ENCODE peak calls at places on chromosomes 3 and 15, in six cellular contexts. T is ascending aorta; R is Panc1; A is transverse colon; J is lower lobe of right lung; L is CD8-positive, alpha-beta T cell. F is an unnamed sample. For H3K4me1, the result is how much of the 10 kb centered on the place peaks cover.

GRCh38 chr3:160343132-160343531 is 55.9 kb downstream of the IFT80 start:
- DNase-seq in T (no peak), R (no peak), A (no peak), J (no peak), L (no peak), F (no peak)

GRCh38 chr15:63834500-63835210 is 907 bp upstream of the HERC1 start:
- DNase-seq in T (no peak), R (no peak), A (no peak), J (no peak), L (no peak), F (no peak)

GRCh38 chr3:10753964-10754363 is 62.1 kb upstream of the SLC6A11 start:
- DNase-seq in T (peak), R (no peak), A (no peak), J (peak), L (no peak), F (no peak)

GRCh38 chr3:159031280-159031679 is 229.4 kb downstream of the MFSD1 start:
- DNase-seq in T (no peak), R (no peak), A (no peak), J (no peak), L (no peak), F (no peak)

GRCh38 chr3:86969500-86970189 is 21.3 kb downstream of the VGLL3 start:
- DNase-seq in T (no peak), R (no peak), A (no peak), J (no peak), L (no peak), F (no peak)

GRCh38 chr3:95097493-95097892 is 1034.6 kb downstream of the NSUN3 start:
- DNase-seq in T (no peak), R (no peak), A (peak), J (no peak), L (no peak), F (peak)

GRCh38 chr3:126755866-126756265 is 51.8 kb downstream of the CHCHD6 start:
- DNase-seq in T (no peak), R (no peak), A (no peak), J (no peak), L (no peak), F (no peak)

GRCh38 chr3:184737641-184738518 is 26.0 kb upstream of the MAGEF1 start:
- DNase-seq in T (peak), R (no peak), A (no peak), J (no peak), L (no peak), F (no peak)

GRCh38 chr3:152159328-152159727 is 109.4 kb upstream of the MBNL1 start:
- DNase-seq in T (peak), R (peak), A (peak), J (no peak), L (no peak), F (peak)

GRCh38 chr3:45968149-45968548 is 24.9 kb downstream of the CXCR6 start:
- DNase-seq in T (no peak), R (no peak), A (no peak), J (no peak), L (no peak), F (no peak)

GRCh38 chr3:45968706-45969105 is 25.4 kb downstream of the CXCR6 start:
- DNase-seq in T (no peak), R (no peak), A (no peak), J (no peak), L (no peak), F (no peak)

GRCh38 chr3:45966371-45966780 is 23.1 kb downstream of the CXCR6 start:
- DNase-seq in T (no peak), R (no peak), A (no peak), J (no peak), L (no peak), F (no peak)

GRCh38 chr3:45967724-45968123 is 24.5 kb downstream of the CXCR6 start:
- DNase-seq in T (no peak), R (no peak), A (no peak), J (no peak), L (no peak), F (no peak)

DNA sequence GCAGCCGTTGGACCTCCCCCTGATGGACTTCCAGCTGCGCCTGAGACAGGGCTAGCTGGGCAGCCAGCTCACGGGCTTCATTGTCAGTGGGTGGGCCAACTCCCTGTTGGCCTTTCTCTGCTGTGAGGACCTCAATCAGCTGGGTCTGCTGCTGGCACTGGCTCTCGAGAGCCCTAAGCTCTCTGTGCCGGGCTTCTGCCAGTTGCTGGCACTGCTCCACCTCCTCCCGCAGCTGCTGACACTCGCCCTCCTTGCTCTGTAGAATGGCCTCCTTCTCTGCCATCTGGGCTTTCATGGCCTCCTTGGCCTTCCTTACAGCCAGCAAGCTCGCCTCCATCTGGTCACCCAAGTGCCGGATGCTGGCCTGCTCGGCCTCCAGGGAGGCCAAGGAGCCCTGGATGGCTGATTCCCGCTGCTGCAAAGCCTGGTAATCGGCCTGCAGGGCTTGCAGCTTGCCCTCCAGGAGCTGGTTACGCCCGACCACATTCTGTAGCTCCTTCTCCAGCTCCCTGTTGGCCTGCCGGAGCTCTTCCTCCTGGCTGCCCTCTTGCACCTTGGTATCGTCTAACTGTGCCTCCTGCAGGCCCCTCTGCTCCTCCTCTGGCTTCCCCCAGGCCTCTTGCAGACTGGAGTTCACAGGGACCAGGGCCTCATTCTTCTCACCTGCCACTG is 23.8 kb downstream of the CXCR6 start:
- DNase-seq in T (no peak), R (no peak), A (no peak), J (no peak), L (no peak), F (no peak)
- H3K27ac ChIP-seq in T (peak), R (no peak), A (no peak), J (peak), L (no peak), F (peak)

DNA sequence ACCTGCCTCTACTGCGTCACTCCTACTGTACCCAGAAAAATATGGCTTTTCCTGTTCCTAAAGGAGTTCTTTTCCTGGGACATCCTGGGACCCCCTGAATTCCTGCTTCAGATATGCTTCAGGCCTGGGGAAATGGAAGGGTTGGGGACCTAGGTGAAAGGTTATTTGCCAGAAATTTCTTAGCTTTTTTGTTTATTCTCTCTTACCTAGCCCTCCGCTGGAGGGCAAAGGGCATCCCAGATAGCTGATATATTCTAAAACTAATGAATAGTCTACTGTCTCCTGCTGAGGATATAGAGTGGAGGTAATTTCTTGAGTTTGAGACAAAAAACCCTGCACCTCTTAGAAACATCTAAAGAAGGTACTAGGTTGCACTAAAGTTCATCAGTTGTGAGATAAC is 3.6 kb upstream of the ZNF148 start:
- DNase-seq in T (no peak), R (no peak), A (no peak), J (no peak), L (no peak), F (no peak)
- H3K4me1 ChIP-seq in T (under half), R (under half), A (under half), J (under half), L (under half), F (under half)

DNA sequence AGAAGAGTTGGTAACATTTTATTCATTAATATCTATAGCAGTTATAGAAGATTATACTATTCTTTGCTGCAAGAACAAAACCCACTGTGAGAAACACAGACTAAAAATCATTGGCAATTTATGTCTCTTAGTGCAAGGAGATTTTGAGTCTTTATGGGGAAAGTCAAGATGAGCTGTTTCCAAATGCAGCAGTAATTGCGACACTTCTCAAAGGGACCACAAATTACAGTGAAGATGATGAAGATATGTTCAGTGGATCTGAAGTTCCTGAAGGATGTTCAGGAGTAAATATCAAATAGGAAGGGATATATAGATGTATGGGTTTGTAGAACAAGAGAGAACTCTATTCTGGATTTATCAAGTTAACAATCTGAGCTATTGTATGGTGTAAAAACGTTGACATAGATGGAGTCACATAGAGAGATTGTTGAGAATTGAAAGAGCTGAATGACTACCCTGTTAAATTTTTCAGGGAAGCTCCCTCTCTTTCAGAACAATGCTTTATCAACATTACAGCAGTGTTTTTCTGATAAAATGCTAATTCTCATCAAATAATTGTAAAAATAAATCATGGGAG is 71.8 kb downstream of the DTWD1 start:
- DNase-seq in T (no peak), R (no peak), A (no peak), J (no peak), L (no peak), F (no peak)
- H3K27ac ChIP-seq in T (no peak), R (no peak), A (no peak), J (no peak), L (no peak), F (no peak)

GRCh38 chr15:66027268-66027806 is 158.0 kb downstream of the RAB11A start:
- DNase-seq in T (no peak), R (no peak), A (peak), J (no peak), L (no peak), F (no peak)
- H3K4me1 ChIP-seq in T (under half), R (under half), A (under half), J (under half), L (under half), F (under half)

DNA sequence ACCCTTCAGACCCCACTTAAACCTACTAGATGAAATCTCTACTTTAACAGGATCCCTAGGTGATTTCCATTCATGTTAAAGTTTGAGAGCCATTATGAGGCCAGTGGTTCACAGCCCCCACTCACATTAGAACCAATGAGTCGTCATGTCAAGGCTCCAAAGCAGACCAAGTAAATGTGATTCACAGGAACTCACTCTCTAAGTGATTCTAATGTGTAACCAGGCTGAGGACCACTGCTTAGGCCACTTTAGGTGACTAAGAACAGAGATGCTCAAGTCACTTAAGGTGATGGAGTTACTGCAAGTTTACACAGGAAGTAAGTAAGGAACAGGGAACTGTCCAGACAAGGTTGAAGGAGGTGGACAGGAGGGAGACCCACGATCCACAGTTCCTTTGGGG is 7.7 kb downstream of the GALNT15 start:
- DNase-seq in T (peak), R (no peak), A (no peak), J (no peak), L (no peak), F (no peak)
- H3K27ac ChIP-seq in T (no peak), R (no peak), A (no peak), J (no peak), L (no peak), F (no peak)

DNA sequence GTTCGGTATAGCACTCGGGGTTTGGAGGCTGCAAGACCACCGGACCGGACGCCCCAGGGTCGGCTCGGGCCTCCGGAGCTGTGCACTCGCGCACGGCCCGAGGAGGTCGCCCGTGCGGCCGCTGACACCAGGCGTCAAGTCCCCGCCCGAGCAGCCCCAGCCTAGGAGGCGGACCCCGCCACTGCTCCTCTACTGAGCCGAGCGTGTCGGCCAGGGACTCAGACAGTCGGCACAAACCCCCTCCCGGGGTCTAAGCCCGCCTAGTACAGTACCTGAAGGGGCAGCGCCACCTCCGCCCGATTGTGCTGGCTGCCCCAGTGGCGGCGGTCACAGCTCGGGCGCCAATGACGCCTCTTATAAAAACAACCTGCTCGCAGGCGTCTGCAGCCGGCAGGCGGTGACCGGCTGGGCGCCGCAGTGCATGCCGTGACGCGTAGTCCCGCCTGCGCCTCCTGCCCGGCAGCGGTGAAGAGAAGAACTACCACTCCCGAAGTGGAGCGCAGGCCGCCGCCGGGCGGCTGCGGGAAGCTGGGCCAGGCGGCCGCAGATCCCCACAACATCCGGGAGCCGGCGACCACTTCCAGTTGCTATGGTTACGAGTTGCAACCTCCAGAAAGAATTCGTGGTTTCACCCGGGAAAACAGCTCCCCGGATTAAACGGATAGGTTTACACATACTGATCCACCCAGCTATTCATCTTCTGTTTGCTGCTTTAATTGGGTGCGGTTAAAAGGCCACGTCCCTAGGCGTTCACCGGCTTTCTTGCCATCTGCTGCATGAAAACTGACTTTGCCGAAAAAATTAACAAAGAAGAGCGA is at the start of the genes CCPG1 and PIERCE2:
- DNase-seq in T (peak), R (peak), A (peak), J (peak), L (peak), F (peak)
- H3K4me1 ChIP-seq in T (under half), R (under half), A (under half), J (under half), L (under half), F (under half)

GRCh38 chr3:115092220-115092791 is 54.8 kb downstream of the ZBTB20 start:
- DNase-seq in T (peak), R (peak), A (peak), J (peak), L (peak), F (no peak)
- H3K27ac ChIP-seq in T (no peak), R (no peak), A (no peak), J (no peak), L (no peak), F (no peak)

DNA sequence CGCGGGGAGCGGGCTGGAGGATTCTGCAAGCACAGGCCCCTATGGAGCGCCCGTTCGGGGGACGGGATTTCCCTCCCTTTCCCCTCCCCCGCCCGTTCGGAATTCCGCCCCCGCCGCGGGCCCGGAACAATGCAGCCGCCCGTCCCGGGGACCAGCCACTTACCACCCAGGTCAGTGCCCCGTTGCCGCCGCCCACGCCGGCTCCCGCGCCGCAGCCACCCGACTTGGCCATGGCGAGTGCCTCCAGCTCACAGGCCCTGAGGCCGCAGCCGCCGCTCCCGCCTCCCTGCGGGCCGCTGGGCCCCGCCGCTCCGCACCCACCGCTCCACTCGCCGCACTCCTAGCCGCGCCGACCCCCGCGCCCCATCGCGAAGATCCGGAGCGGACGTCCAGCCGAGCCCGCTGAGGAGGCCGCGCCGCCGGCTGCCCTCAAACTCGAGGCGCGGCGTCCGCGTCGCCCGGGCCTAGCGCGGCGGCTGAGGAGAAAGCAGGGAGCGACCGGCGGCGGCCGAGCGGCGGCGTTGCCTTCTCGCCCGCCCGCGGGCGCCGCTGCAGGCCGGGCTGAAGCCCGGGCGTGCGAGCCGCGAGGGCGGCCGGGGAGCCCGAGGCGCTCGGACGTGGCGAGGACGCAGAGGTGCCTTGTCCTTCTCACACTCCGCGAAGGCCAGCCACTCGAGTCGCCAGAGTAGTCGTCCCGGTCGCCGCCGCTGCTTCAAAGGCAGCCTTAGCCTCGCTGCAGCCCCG is 469 bp downstream of the TOP2B start:
- DNase-seq in T (peak), R (no peak), A (peak), J (peak), L (peak), F (peak)
- H3K4me1 ChIP-seq in T (under half), R (under half), A (under half), J (under half), L (under half), F (under half)

GRCh38 chr3:15271785-15272381 is 60.5 kb downstream of the SH3BP5 start:
- DNase-seq in T (peak), R (no peak), A (peak), J (peak), L (peak), F (no peak)

GRCh38 chr3:15273214-15273613 is 59.2 kb downstream of the SH3BP5 start:
- DNase-seq in T (peak), R (no peak), A (no peak), J (no peak), L (no peak), F (no peak)

GRCh38 chr3:15271030-15271429 is 61.4 kb downstream of the SH3BP5 start:
- DNase-seq in T (no peak), R (no peak), A (no peak), J (no peak), L (no peak), F (no peak)

GRCh38 chr3:15269091-15269989 is 63.0 kb downstream of the SH3BP5 start:
- DNase-seq in T (peak), R (peak), A (peak), J (peak), L (peak), F (peak)

GRCh38 chr3:15272431-15273196 is 59.8 kb downstream of the SH3BP5 start:
- DNase-seq in T (peak), R (no peak), A (no peak), J (no peak), L (no peak), F (no peak)
- H3K27ac ChIP-seq in T (peak), R (no peak), A (no peak), J (peak), L (peak), F (peak)

GRCh38 chr3:142218703-142219102 is 6.7 kb downstream of the GK5 start:
- DNase-seq in T (no peak), R (no peak), A (no peak), J (no peak), L (no peak), F (no peak)
- H3K4me1 ChIP-seq in T (half or more), R (under half), A (half or more), J (under half), L (under half), F (half or more)

F was measured in thoracic aorta.